ENCODE peak calls at places on chromosome X, in four cellular contexts. B, U, J and Y are unnamed samples.

GRCh38 chrX:10071451-10072163 is 85.2 kb upstream of the CLCN4 start:
- DNase-seq in B (no peak), U (peak), J (no peak), Y (no peak)

GRCh38 chrX:3728454-3728853 is 15.0 kb upstream of the PRKX start:
- DNase-seq in B (no peak), U (no peak), J (no peak), Y (no peak)

GRCh38 chrX:56728321-56728720 is 722 bp upstream of the NBDY start:
- DNase-seq in B (no peak), U (no peak), J (no peak), Y (no peak)

GRCh38 chrX:53824686-53825085 is 138.2 kb upstream of the HUWE1 start:
- DNase-seq in B (no peak), U (no peak), J (no peak), Y (no peak)

GRCh38 chrX:151488677-151489076 is 74.8 kb upstream of the PASD1 start:
- DNase-seq in B (no peak), U (no peak), J (no peak), Y (peak)

GRCh38 chrX:152733261-152733975 is at the start of the genes CSAG1 and MAGEA12:
- DNase-seq in B (no peak), U (no peak), J (no peak), Y (no peak)

GRCh38 chrX:34655496-34656258 is 1.4 kb downstream of the TMEM47 start:
- DNase-seq in B (no peak), U (peak), J (no peak), Y (no peak)

GRCh38 chrX:103585421-103586313 is at the start of gene TCEAL4:
- DNase-seq in B (peak), U (peak), J (peak), Y (peak)

GRCh38 chrX:482702-483203 is 96.0 kb upstream of the PPP2R3B start:
- DNase-seq in B (no peak), U (no peak), J (no peak), Y (no peak)

GRCh38 chrX:14942341-14942740 is 69.1 kb downstream of the MOSPD2 start:
- DNase-seq in B (no peak), U (no peak), J (no peak), Y (no peak)

GRCh38 chrX:6498324-6498723 is 36.6 kb downstream of the VCX3A start:
- DNase-seq in B (no peak), U (no peak), J (no peak), Y (no peak)

GRCh38 chrX:115966920-115967319 is 203.6 kb upstream of the AGTR2 start:
- DNase-seq in B (no peak), U (no peak), J (no peak), Y (no peak)

GRCh38 chrX:107940095-107940494 is 42.1 kb downstream of the TEX13B start:
- DNase-seq in B (no peak), U (no peak), J (no peak), Y (no peak)

DNA sequence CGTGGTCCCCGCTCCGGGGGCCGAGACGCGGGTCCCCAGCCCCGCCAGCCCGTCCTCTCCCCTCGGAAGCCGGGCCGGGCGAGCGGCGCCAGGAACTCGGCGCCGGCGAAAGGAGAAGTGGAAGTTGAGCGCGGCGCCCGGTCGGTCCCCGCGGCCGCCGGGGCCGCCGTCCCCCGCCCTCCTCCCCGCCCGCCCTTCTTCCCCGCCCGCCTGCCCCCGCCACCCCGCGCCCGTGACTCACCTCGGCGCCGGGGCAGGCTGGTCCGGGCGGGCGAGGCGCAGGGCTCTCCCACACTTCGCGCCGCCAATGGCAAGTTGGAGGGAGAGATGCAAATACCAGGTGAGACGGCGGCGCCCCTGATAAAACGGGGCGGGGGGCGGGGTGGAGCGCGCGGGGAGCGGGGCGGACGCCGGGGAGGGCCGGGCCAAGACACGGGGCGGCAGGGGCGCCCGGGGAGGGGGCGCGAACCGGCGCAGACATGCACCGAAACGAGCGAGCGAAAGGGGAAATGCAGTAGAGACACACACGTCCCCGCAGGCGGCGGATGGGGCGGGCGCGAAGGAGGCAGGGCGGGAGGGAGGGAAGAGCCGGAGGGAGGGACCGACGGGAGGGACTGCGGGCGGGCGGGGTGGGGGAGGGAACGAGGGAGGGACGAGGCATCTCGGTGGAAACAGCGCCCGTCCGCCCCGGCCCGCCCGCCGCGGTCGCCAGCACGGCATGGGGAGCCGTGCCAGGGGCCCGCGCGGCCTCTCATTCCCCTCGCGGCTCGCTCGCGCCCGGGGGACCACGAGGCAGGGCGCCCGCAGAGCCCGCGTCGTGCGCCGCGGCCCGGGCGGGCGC is at the start of gene ELF4:
- DNase-seq in B (no peak), U (no peak), J (peak), Y (peak)
- TF ChIP-seq POLR2AphosphoS5 in B (no peak), U (peak), J (peak), Y (no peak)

GRCh38 chrX:118824173-118824782 is 654 bp downstream of the ZCCHC12 start:
- DNase-seq in B (no peak), U (no peak), J (no peak), Y (no peak)

GRCh38 chrX:118823263-118824172 is at the start of gene ZCCHC12:
- DNase-seq in B (no peak), U (peak), J (peak), Y (peak)
- TF ChIP-seq POLR2A in B (no peak), U (no peak), J (no peak), Y (no peak)

GRCh38 chrX:153948002-153948466 is 3.6 kb upstream of the RENBP start:
- DNase-seq in B (no peak), U (no peak), J (no peak), Y (no peak)
- TF ChIP-seq POLR2AphosphoS5 in B (no peak), U (no peak), J (no peak), Y (peak)

DNA sequence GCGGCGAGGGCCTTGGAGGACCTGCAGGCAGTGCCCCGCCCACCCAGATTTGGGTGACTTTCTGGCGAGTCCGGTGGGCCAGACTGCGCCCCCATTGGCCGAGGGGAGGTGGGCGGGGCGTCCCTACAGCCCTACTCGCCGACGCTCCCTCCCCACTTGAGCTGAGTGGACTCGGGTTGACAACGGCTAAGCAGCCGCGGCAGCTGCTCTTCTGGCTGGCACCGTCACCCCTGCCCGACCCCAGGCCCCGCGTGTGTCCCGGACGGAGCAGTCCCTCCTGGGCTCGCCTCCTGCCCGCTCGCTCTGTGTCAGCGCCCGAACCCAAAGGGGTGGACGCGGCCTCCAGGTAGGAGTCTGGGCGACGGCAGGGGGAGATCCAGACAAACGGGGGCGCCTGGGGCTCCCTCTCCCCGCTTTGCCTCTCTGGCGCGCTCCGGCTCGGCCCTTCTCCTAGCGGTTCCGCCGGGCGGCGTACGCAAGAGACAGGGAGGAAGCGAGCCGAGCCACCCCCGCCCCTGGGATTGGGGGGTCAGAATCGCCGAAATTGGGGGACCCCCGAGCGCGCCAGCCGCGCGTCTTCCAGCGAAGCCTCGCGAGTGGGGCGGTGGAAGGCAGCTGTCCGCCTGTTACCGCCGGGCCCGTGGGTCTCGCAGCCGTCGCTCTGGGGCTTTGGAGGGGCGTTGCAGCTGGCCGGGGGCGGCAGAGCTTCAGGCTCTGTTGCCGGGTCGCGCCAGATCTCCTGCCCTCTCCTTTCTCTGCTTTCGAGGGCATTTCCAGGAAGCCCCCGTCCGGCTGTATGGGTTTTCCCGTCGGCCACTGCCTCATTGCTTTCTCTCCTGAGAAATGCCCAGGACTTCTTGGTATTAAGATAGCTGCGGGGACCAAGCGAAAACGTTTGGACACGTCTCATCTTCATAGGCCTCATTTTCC is 46.3 kb downstream of the STARD8 start:
- DNase-seq in B (peak), U (peak), J (peak), Y (no peak)
- TF ChIP-seq POLR2A in B (no peak), U (peak), J (no peak), Y (no peak)

DNA sequence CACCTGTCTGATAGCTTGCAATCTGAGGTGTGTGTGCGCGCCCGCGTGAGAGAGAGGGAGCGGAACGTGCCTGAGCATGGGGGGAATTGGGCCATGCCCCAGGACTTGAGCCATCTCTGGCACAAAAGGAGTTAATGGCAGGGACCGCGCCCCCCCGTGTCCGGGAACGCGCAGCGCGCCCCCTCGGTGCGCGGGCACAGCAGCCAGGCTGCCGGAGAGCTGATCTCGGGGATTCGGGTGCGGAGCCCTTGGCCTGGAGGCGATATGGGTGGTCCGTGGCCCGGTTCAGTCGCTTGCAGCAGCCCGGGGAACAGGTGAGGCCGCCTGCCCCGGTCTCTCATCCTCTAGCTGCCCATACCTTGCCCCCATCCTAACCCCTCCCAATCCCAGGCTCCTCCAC is at the start of gene NLGN3:
- DNase-seq in B (no peak), U (no peak), J (no peak), Y (no peak)
- TF ChIP-seq POLR2AphosphoS5 in B (no peak), U (peak), J (no peak), Y (no peak)

GRCh38 chrX:71367396-71367795 is 1.2 kb downstream of the TAF1 start:
- DNase-seq in B (no peak), U (no peak), J (no peak), Y (no peak)

GRCh38 chrX:71366674-71367256 is 608 bp downstream of the TAF1 start:
- DNase-seq in B (no peak), U (peak), J (no peak), Y (peak)

GRCh38 chrX:71365356-71365875 is 741 bp upstream of the TAF1 start:
- DNase-seq in B (no peak), U (no peak), J (no peak), Y (no peak)

GRCh38 chrX:71364221-71364620 is 1.9 kb upstream of the TAF1 start:
- DNase-seq in B (no peak), U (no peak), J (no peak), Y (no peak)

DNA sequence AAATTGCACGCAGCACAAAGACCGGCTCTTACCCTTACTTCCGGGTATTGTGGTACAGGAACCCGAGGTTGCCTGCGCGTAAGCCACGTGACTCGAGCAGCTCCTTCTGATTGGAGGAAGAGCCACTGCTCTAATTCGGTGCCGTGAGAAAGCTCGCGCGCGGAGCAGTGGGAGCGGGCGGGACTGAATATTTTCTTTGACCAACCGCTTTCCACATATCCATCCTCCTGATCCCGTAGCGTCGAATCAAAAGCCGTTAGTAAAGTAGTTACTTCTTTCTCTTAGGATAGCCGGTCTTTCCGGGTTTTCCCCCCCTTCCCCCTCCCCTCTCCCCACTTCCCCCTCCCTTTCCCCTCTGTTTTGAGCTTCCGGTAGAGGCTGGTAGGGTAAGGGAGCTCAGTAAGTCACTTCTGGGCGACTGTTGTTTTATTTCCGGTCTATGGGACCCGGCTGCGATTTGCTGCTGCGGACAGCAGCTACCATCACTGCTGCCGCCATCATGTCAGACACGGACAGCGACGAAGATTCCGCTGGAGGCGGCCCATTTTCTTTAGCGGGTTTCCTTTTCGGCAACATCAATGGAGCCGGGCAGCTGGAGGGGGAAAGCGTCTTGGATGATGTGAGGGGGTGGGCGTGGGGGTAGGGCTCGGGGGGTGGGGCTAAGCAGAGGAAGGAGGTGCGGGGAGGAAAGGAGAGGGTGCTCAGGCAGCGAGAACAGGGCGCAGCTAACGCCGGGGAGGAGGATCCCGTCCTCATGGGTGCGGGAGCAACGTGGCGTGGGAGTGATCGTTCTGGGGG is at the start of gene TAF1:
- DNase-seq in B (peak), U (peak), J (peak), Y (peak)
- TF ChIP-seq POLR2A in B (no peak), U (peak), J (no peak), Y (peak)

DNA sequence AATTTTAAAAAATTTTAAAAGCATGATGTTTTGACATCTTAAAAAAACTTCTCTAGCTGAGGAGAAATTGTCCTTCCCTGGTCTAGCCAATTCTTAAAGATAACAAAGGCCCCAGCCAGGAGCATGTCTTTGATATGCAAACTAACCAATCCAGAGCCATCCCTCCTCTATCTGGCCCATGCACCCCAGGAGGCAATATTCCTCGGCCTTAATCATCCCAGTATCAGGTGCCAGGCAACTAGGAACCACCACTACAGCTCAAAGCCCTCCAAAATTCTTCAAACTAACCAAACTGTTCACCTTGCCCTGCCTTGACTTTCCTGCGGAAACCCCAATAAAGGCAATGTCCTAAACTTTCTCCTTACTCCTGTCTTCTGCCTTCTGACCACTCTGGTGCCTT is 97.8 kb upstream of the USP9X start:
- DNase-seq in B (no peak), U (no peak), J (no peak), Y (no peak)
- TF ChIP-seq POLR2AphosphoS5 in B (no peak), U (no peak), J (no peak), Y (no peak)

GRCh38 chrX:23783569-23784486 is 855 bp downstream of the SAT1 start:
- DNase-seq in B (no peak), U (peak), J (no peak), Y (no peak)

GRCh38 chrX:23782863-23783568 is at the start of gene SAT1:
- DNase-seq in B (peak), U (peak), J (peak), Y (peak)

GRCh38 chrX:23786268-23786815 is 3.4 kb downstream of the SAT1 start:
- DNase-seq in B (no peak), U (peak), J (no peak), Y (no peak)

GRCh38 chrX:23785564-23785963 is 2.6 kb downstream of the SAT1 start:
- DNase-seq in B (no peak), U (peak), J (no peak), Y (no peak)

DNA sequence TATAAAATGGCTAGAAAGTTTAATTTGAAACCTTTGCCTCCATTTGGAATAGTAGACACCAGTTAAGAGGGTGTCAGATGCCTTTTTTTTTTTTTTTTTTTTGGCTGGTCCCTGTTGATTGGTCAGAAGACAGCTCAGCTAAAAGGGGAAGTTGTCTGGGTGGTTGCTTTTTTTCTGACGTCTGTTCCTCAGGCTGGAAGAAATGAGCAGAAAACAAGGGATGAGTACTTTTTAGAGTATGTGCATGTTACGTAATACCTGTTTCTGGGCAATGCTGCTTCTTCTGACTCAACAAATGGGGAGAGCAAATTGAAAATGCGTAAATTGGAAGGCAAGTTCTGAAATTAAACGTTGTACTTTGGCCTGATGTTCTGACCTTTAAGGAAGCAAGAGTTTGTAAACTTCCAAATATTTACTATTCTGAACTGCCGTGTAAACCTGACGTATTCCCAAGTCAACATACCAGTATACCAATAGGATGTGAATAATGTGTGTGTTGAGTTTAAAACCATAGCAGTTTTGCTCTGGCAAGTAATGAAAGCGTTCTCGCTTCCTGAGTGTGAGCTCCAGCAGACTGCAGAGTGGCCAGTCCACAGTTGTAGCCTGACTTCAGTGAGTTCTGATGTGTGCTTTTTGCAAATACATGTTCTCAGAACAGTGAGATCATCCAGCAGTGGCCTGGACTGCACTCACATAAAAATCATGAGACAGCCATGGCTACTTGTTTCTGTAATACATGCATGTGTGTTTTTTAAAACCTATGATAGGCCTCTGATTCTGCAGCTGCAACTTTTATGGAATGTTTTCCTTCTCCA is 1.7 kb downstream of the SAT1 start:
- DNase-seq in B (no peak), U (peak), J (no peak), Y (no peak)
- TF ChIP-seq POLR2A in B (no peak), U (peak), J (no peak), Y (no peak)

GRCh38 chrX:18984381-18985185 is 669 bp upstream of the PHKA2 start:
- DNase-seq in B (peak), U (peak), J (peak), Y (peak)
- TF ChIP-seq POLR2AphosphoS5 in B (no peak), U (peak), J (peak), Y (peak)

GRCh38 chrX:109252789-109253188 is 229.1 kb downstream of the GUCY2F start:
- DNase-seq in B (no peak), U (no peak), J (no peak), Y (no peak)
- TF ChIP-seq POLR2A in B (no peak), U (no peak), J (no peak), Y (no peak)